ENCODE peak calls at places on chromosomes 12 and 14, in six cellular contexts. Q, N, J, U, D and M are unnamed samples.

GRCh38 chr12:124567673-124568373 is 411 bp upstream of the NCOR2 start:
- DNase-seq in Q (peak; percentile 85), N (peak; percentile 67), J (peak; percentile 97), U (peak; percentile 95), D (no peak), M (no peak)

GRCh38 chr14:35386673-35387125 is 17.9 kb downstream of the NFKBIA start:
- DNase-seq in Q (no peak), N (no peak), J (no peak), U (no peak), D (no peak), M (peak; percentile 57)

GRCh38 chr14:51682411-51682810 is 30.7 kb downstream of the FRMD6 start:
- DNase-seq in Q (no peak), N (no peak), J (no peak), U (peak; percentile 78), D (no peak), M (no peak)

GRCh38 chr12:57273516-57273915 is 22.5 kb upstream of the STAC3 start:
- DNase-seq in Q (no peak), N (no peak), J (no peak), U (no peak), D (no peak), M (no peak)

GRCh38 chr12:28023156-28023887 is 50.8 kb upstream of the PTHLH start:
- DNase-seq in Q (peak; percentile 100), N (no peak), J (no peak), U (peak; percentile 95), D (peak; percentile 53), M (no peak)

GRCh38 chr14:63387691-63388090 is 69.0 kb upstream of the GPHB5 start:
- DNase-seq in Q (no peak), N (no peak), J (no peak), U (no peak), D (no peak), M (no peak)

GRCh38 chr12:120574106-120574505 is 7.1 kb downstream of the POP5 start:
- DNase-seq in Q (no peak), N (no peak), J (no peak), U (no peak), D (no peak), M (no peak)

GRCh38 chr12:125738211-125738610 is 673.0 kb downstream of the AACS start:
- DNase-seq in Q (no peak), N (no peak), J (no peak), U (no peak), D (no peak), M (no peak)

GRCh38 chr12:96193725-96194571 is at the start of gene ELK3:
- DNase-seq in Q (peak; percentile 74), N (peak; percentile 60), J (peak; percentile 94), U (peak; percentile 84), D (no peak), M (peak; percentile 71)

GRCh38 chr14:90677484-90678045 is 138.7 kb downstream of the TTC7B start:
- DNase-seq in Q (peak; percentile 79), N (no peak), J (no peak), U (peak; percentile 77), D (no peak), M (no peak)

GRCh38 chr14:96418075-96418474 is 26.1 kb downstream of the AK7 start:
- DNase-seq in Q (no peak), N (no peak), J (no peak), U (no peak), D (no peak), M (no peak)

GRCh38 chr12:113899844-113900471 is 66.2 kb downstream of the RBM19 start:
- DNase-seq in Q (no peak), N (no peak), J (no peak), U (no peak), D (no peak), M (peak; percentile 71)

GRCh38 chr12:4881665-4882064 is 28.0 kb upstream of the KCNA1 start:
- DNase-seq in Q (no peak), N (no peak), J (no peak), U (no peak), D (no peak), M (no peak)

GRCh38 chr12:24852420-24852819 is 96.5 kb downstream of the BCAT1 start:
- DNase-seq in Q (peak; percentile 9), N (peak; percentile 13), J (no peak), U (peak; percentile 20), D (no peak), M (no peak)

GRCh38 chr14:59377991-59378720 is 87.0 kb downstream of the GPR135 start:
- DNase-seq in Q (no peak), N (no peak), J (no peak), U (no peak), D (no peak), M (no peak)

GRCh38 chr14:34843011-34843554 is 32.1 kb downstream of the BAZ1A start:
- DNase-seq in Q (peak; percentile 60), N (no peak), J (peak; percentile 11), U (peak; percentile 73), D (no peak), M (no peak)

GRCh38 chr14:55448146-55448614 is 7.8 kb upstream of the TBPL2 start:
- DNase-seq in Q (peak; percentile 100), N (no peak), J (no peak), U (peak; percentile 98), D (peak; percentile 100), M (no peak)

GRCh38 chr14:23300687-23301223 is 1.9 kb downstream of the PPP1R3E start:
- DNase-seq in Q (peak; percentile 29), N (no peak), J (no peak), U (peak; percentile 64), D (no peak), M (peak; percentile 47)

GRCh38 chr12:26150737-26151450 is 26.1 kb upstream of the BHLHE41 start:
- DNase-seq in Q (no peak), N (no peak), J (no peak), U (peak; percentile 90), D (no peak), M (no peak)

GRCh38 chr14:50531595-50532501 is 521 bp downstream of the MAP4K5 start:
- DNase-seq in Q (peak; percentile 34), N (peak; percentile 29), J (peak; percentile 82), U (peak; percentile 79), D (no peak), M (peak; percentile 79)

GRCh38 chr14:101134161-101134631 is 230.7 kb upstream of the RTL1 start:
- DNase-seq in Q (no peak), N (no peak), J (peak; percentile 6), U (no peak), D (no peak), M (no peak)

GRCh38 chr14:69719501-69719951 is 47.4 kb upstream of the SRSF5 start:
- DNase-seq in Q (no peak), N (no peak), J (no peak), U (peak; percentile 97), D (no peak), M (peak; percentile 55)

GRCh38 chr12:121089031-121089812 is 43.5 kb upstream of the P2RX7 start:
- DNase-seq in Q (no peak), N (peak; percentile 18), J (no peak), U (no peak), D (no peak), M (no peak)

DNA sequence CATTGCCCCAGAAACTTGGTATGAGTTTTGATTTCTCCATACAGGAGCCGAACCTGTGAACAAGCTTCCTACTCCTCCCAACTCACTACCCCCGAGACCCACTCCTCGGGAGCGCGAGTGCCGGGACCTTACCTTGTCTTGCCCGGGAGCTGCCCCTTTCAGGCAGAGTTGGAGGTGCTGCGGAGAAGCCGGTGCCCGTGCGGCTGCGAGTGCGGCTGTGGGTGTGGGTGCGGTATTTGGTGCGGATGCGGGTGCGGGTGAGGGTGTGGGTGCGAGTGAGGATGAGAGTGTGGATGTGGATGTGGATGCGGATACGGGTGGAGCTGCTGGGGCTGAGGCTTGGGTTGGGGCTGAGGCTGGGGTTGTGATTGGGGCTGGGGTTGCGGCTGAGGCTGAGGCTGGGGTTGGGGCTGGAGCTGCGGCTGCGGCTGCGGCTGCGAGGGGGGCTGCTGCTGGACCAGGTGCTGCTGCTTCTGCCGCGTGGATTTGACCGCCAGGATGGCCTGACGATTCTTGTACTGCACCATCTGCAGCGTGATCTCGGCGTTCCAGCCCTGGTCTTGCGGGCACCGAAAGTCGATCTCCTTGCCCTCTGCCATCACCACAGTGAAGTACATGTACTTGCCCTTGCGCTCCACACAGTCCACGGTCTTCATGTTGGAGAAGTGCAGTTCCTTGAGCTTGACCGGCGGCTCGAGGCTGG is 1.0 kb downstream of the PHLDA1 start:
- DNase-seq in Q (no peak), N (peak; percentile 57), J (peak; percentile 67), U (peak; percentile 72), D (no peak), M (peak; percentile 37)
- TF ChIP-seq EZH2phosphoT487 in Q (no peak), N (no peak), J (no peak), U (no peak), D (no peak), M (peak; percentile 29)

GRCh38 chr14:66088661-66089060 is 397.5 kb upstream of the CCDC196 start:
- DNase-seq in Q (no peak), N (no peak), J (no peak), U (peak; percentile 73), D (no peak), M (no peak)
- H3K9ac ChIP-seq in Q (no peak overlapping the region), N (no peak overlapping the region), J (no peak overlapping the region), U (no peak overlapping the region), D (no peak overlapping the region), M (no peak overlapping the region)

GRCh38 chr12:106274012-106274411 is 26.2 kb upstream of the CKAP4 start:
- DNase-seq in Q (no peak), N (no peak), J (no peak), U (no peak), D (no peak), M (no peak)

GRCh38 chr12:106275458-106275857 is 27.1 kb upstream of the TCP11L2 start:
- DNase-seq in Q (no peak), N (no peak), J (no peak), U (no peak), D (no peak), M (no peak)

GRCh38 chr12:106276032-106276728 is 26.4 kb upstream of the TCP11L2 start:
- DNase-seq in Q (no peak), N (peak; percentile 16), J (no peak), U (no peak), D (no peak), M (no peak)

GRCh38 chr12:106271575-106272505 is 24.0 kb upstream of the CKAP4 start:
- DNase-seq in Q (no peak), N (no peak), J (no peak), U (no peak), D (no peak), M (no peak)

DNA sequence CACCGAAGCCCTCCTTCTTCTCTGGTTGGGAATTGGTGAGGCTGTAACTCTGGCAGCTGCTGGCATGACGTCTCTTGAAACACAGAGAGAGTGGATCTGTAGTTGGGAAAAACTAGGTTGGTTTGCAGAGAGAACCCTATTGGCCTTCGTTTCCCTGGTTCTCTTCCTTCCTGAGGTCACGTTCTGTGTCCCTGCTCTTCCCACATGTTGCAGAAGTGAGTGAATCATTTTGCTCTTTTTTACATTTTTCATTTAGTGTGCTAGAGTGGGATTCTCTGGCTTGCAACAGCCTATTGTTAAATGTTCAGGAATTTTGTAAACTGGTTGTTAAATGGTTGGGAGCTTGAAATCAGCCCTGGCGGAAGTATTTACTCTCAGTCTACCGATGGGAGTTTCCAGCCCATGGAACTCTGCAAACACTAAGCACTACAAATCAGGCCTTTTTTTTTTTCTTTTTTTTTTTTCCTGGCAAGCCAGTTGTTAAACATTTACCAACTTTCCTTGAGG is 26.8 kb upstream of the CKAP4 start:
- DNase-seq in Q (no peak), N (no peak), J (no peak), U (peak; percentile 54), D (no peak), M (no peak)
- H3K4me2 ChIP-seq in Q (no peak overlapping the region), N (no peak overlapping the region), J (no peak overlapping the region), U (peak overlapping the region; percentile 2), D (no peak overlapping the region), M (no peak overlapping the region)

DNA sequence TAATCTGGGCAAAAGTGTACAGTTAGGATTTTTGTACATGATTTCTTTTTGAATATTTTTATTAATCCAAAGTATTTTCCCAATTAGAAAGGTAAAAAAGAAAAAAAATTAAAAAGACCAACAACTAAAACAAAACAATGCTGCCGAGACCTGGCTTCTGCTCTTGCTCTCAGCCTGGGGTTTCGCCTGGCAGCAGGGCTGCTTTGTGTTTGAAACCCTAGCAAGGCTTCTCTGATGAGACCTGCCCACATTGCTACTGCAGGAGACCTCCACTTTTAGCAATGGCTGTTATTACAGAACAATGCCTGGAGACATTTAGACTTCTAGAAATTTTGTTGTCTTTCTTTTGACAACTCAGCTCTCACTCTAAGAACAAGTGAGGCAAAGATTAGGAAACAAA is 1153.0 kb upstream of the TMEM132C start:
- DNase-seq in Q (no peak), N (no peak), J (no peak), U (no peak), D (no peak), M (peak; percentile 28)
- TF ChIP-seq EZH2phosphoT487 in Q (no peak), N (no peak), J (no peak), U (no peak), D (no peak), M (no peak)